ENCODE peak calls at places on chromosomes 12 and 14, in nine cellular contexts. M is left ventricle myocardium inferior, Y is psoas muscle, H is astrocyte, Z is spleen, C is A549, E is upper lobe of left lung, Q is lower leg skin, A is endodermal cell. W is an unnamed sample.

GRCh38 chr12:81500788-81501187 is 258.4 kb downstream of the PPFIA2 start:
- DNase-seq in E (no peak), A (no peak), Y (no peak), Z (no peak), M (no peak), Q (no peak), H (no peak), C (no peak), W (no peak)

GRCh38 chr12:93202688-93203087 is 175.0 kb upstream of the NUDT4 start:
- DNase-seq in A (no peak), H (no peak), C (no peak), E (no peak), Z (no peak), M (no peak), Q (no peak), Y (no peak), W (no peak)

GRCh38 chr12:65845751-65846537 is 21.7 kb downstream of the HMGA2 start:
- DNase-seq in M (no peak), Y (no peak), H (no peak), E (no peak), Q (no peak), A (peak), Z (no peak), C (no peak), W (no peak)

GRCh38 chr14:85533821-85534271 is 3.9 kb downstream of the FLRT2 start:
- DNase-seq in A (peak), Y (peak), Z (no peak), Q (no peak), C (no peak), H (no peak), E (no peak), M (no peak), W (no peak)

GRCh38 chr12:25324861-25325260 is 74.1 kb upstream of the KRAS start:
- DNase-seq in E (no peak), A (no peak), M (no peak), Z (no peak), H (no peak), Q (no peak), C (no peak), Y (no peak), W (no peak)

GRCh38 chr12:120262852-120263724 is 2.4 kb downstream of the PXN start:
- DNase-seq in Q (no peak), M (peak), E (no peak), C (no peak), H (no peak), A (peak), Y (peak), Z (no peak), W (no peak)

GRCh38 chr14:103870891-103871595 is 23.7 kb upstream of the PPP1R13B start:
- DNase-seq in M (no peak), Z (no peak), Y (no peak), Q (no peak), C (no peak), H (no peak), E (no peak), A (no peak), W (no peak)

GRCh38 chr12:10838461-10838860 is 10.8 kb downstream of the PRR4 start:
- DNase-seq in E (no peak), Y (no peak), H (no peak), A (no peak), M (no peak), C (no peak), Q (no peak), Z (no peak), W (no peak)

GRCh38 chr12:102413396-102413795 is 67.0 kb downstream of the IGF1 start:
- DNase-seq in E (no peak), A (no peak), Q (no peak), Y (no peak), C (no peak), Z (no peak), M (no peak), H (no peak), W (no peak)

GRCh38 chr12:64236549-64236948 is 14.5 kb upstream of the KICS2 start:
- DNase-seq in Y (no peak), Z (no peak), H (peak), A (no peak), Q (no peak), M (no peak), E (no peak), C (peak), W (no peak)

GRCh38 chr12:55974308-55974724 is 438 bp downstream of the RAB5B start:
- DNase-seq in Z (no peak), Y (no peak), E (peak), A (peak), M (no peak), C (peak), H (peak), Q (no peak), W (peak)

GRCh38 chr14:74400328-74400727 is 25.7 kb downstream of the SYNDIG1L start:
- DNase-seq in C (peak), A (peak), M (no peak), Q (no peak), E (no peak), H (no peak), Y (no peak), Z (no peak), W (peak)
- TF ChIP-seq CTCF in C (no peak), A (peak), M (no peak), Q (no peak), E (no peak), H (no peak), Y (no peak), Z (no peak), W (peak)

GRCh38 chr12:53601296-53601847 is 24.8 kb downstream of the ATF7 start:
- DNase-seq in M (no peak), Q (no peak), A (no peak), Y (no peak), Z (no peak), C (no peak), H (no peak), E (no peak), W (no peak)
- H3K4me3 ChIP-seq in M (peak), Q (no peak), A (no peak), Y (peak), Z (peak), C (no peak), H (no peak), E (no peak), W (no peak)

DNA sequence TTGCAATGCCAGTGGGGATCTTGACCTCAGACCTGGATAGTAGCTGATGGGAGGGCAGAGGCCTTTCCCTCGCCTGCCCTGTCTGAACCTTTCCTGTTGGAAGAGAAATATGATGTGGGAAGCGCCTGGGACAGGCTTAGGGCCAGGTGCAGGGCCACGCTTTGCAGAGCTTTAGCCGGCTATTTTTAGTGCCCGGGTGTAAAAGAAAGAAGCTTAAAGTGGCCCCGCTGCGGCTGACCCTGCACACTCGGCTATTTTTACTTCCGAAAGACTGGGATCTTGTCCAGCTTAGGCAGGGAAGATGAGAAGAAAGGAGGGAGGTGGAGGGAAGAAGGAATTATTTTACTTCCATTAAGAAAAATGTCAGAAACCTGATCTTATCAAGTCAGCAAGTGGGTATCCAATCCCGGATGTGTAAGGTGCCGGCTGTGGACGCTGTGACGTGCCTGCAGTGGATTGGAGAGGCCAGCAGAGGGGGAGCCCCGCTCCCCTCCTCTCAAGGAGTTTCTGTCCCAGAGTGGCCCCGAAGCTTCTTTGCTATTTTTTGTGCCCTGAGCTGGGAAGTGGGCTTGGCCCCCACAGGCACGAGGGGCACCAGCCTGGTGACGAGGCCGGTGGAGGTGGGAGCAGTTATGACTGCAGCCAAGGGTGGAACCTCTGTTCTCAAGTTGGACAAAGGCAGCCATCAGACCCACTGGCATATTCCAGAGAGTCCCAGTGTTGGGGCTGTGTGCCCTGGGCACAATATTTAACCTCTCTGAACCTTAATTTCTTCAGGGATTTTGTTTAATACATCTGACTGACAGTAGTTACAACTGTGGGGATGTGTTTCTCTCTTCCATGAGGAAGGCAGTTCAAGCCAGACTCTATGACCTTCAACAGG is 97.7 kb downstream of the ESRRB start:
- DNase-seq in C (no peak), E (peak), H (peak), A (peak), Z (no peak), Y (peak), M (peak), Q (no peak), W (no peak)
- TF ChIP-seq CTCF in C (no peak), E (no peak), H (no peak), A (peak), Z (no peak), Y (peak), M (peak), Q (no peak), W (no peak)

GRCh38 chr12:104297477-104298113 is 5.9 kb upstream of the EID3 start:
- DNase-seq in Z (no peak), M (no peak), E (peak), H (peak), A (no peak), C (peak), Y (no peak), Q (no peak), W (no peak)

GRCh38 chr12:104296718-104297117 is 6.8 kb upstream of the EID3 start:
- DNase-seq in Z (no peak), Y (no peak), E (no peak), C (peak), M (no peak), H (no peak), Q (no peak), A (no peak), W (no peak)

GRCh38 chr12:104303538-104304151 is at the start of gene EID3:
- DNase-seq in Y (peak), C (peak), Z (peak), E (peak), H (peak), A (peak), Q (peak), M (peak), W (peak)

GRCh38 chr12:104295954-104296353 is 7.6 kb upstream of the EID3 start:
- DNase-seq in A (no peak), Q (no peak), Y (no peak), C (peak), E (no peak), Z (no peak), H (no peak), M (no peak), W (no peak)

DNA sequence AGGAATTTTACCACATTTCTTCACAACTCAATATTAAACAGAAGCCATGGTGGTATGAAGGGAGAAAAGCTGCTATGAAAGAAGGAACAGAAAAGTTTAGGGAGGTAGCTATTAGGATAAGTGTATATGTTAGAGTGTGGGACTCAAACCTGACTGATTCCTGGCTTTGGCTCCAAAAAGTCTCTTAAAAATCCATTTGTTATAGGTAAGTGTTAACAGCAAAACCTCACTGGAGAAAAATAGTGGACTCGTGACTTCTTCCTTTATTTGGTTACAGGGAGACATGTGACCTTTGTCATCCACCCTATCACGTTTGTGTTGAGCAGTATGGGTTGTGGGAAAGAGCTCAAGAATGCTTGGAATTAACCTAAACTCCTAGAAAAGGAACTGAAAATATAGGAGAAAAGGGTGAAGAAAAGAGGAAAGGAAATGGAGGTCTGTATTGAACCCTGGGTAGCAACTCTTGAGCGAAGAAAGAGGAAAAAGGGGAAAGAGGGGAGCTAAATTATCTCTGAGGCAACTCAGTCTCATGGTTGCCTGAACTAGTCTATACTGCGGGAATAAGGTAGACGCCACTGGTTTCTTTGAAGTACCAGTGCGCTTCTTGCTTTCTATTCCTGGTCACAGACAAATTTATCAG is 3.6 kb upstream of the EID3 start:
- DNase-seq in M (no peak), E (no peak), A (no peak), Z (no peak), H (no peak), Y (no peak), C (peak), Q (no peak), W (no peak)
- H3K4me3 ChIP-seq in M (no peak), E (no peak), A (no peak), Z (no peak), H (no peak), Y (no peak), C (peak), Q (no peak), W (no peak)

GRCh38 chr12:49296836-49297694 is 2.1 kb downstream of the PRPH start:
- DNase-seq in Y (no peak), E (peak), A (peak), Q (no peak), M (no peak), H (no peak), C (peak), Z (peak), W (peak)
- TF ChIP-seq CTCF in Y (no peak), E (peak), A (peak), Q (no peak), M (peak), H (no peak), C (no peak), Z (no peak), W (no peak)

GRCh38 chr12:122965356-122965755 is 907 bp downstream of the ABCB9 start:
- DNase-seq in Y (no peak), A (peak), Z (no peak), M (no peak), C (no peak), H (no peak), E (no peak), Q (no peak), W (no peak)

GRCh38 chr12:122965851-122966742 is at the start of gene ABCB9:
- DNase-seq in A (peak), Y (peak), Q (peak), H (peak), M (peak), E (peak), C (peak), Z (peak), W (peak)

GRCh38 chr12:122964439-122965257 is 1.6 kb downstream of the ABCB9 start:
- DNase-seq in Q (no peak), M (no peak), H (no peak), Z (no peak), E (no peak), Y (no peak), A (peak), C (no peak), W (no peak)

GRCh38 chr12:122961551-122962329 is 4.5 kb downstream of the ABCB9 start:
- DNase-seq in E (no peak), Y (no peak), Z (no peak), M (no peak), Q (no peak), C (no peak), H (peak), A (no peak), W (no peak)

GRCh38 chr12:122963928-122964240 is 2.4 kb downstream of the ABCB9 start:
- DNase-seq in Z (no peak), M (peak), A (peak), E (no peak), H (peak), C (no peak), Q (no peak), Y (no peak), W (peak)
- H3K4me3 ChIP-seq in Z (no peak), M (no peak), A (no peak), E (no peak), H (no peak), C (no peak), Q (no peak), Y (no peak), W (no peak)

GRCh38 chr12:31815096-31815495 is 86.3 kb upstream of the AMN1 start:
- DNase-seq in Y (no peak), H (peak), Z (no peak), C (no peak), M (no peak), Q (no peak), E (no peak), A (no peak), W (no peak)

GRCh38 chr12:31807773-31808097 is 78.9 kb upstream of the AMN1 start:
- DNase-seq in H (no peak), Z (no peak), Q (no peak), C (no peak), E (no peak), A (no peak), Y (no peak), M (no peak), W (no peak)

GRCh38 chr12:31817120-31817519 is 88.3 kb upstream of the AMN1 start:
- DNase-seq in E (no peak), Q (no peak), H (no peak), A (no peak), Y (no peak), M (no peak), Z (no peak), C (no peak), W (no peak)

GRCh38 chr12:31818623-31819268 is 89.9 kb upstream of the AMN1 start:
- DNase-seq in A (no peak), H (no peak), E (no peak), Z (no peak), Y (no peak), M (no peak), Q (no peak), C (no peak), W (no peak)

GRCh38 chr12:31813305-31813704 is 84.5 kb upstream of the AMN1 start:
- DNase-seq in E (no peak), Z (no peak), Q (no peak), C (peak), H (no peak), M (no peak), Y (no peak), A (peak), W (no peak)
- TF ChIP-seq CTCF in E (no peak), Z (no peak), Q (no peak), C (peak), H (no peak), M (no peak), Y (no peak), A (peak), W (peak)

GRCh38 chr12:21697829-21698630 is 40.4 kb upstream of the LDHB start:
- DNase-seq in E (no peak), H (peak), M (no peak), A (no peak), Q (no peak), Z (no peak), Y (no peak), C (peak), W (peak)
- H3K4me3 ChIP-seq in E (no peak), H (no peak), M (peak), A (no peak), Q (no peak), Z (no peak), Y (peak), C (no peak), W (no peak)